ENCODE peak calls at places on chromosome 14, in eight cellular contexts. I is fibroblast of the aortic adventitia, P is foreskin fibroblast, W is astrocyte of the spinal cord, A is endodermal cell, X is fibroblast of mammary gland, N is hepatocyte, Y is prostate gland. F is an unnamed sample.

GRCh38 chr14:71086571-71086970 is 179.3 kb downstream of the PCNX1 start:
- DNase-seq in A (no peak), I (no peak), P (no peak), Y (no peak), X (no peak), N (no peak), W (no peak), F (no peak)

GRCh38 chr14:55448146-55448614 is 7.8 kb upstream of the TBPL2 start:
- DNase-seq in W (peak; percentile 94), I (peak; percentile 95), Y (no peak), X (peak; percentile 98), A (no peak), N (peak; percentile 75), P (peak; percentile 88), F (peak; percentile 85)

GRCh38 chr14:52429451-52429850 is 115.3 kb downstream of the PTGER2 start:
- DNase-seq in P (no peak), A (no peak), N (no peak), I (no peak), Y (no peak), W (no peak), X (no peak), F (no peak)

GRCh38 chr14:23561873-23562821 is 5.4 kb downstream of the AP1G2 start:
- DNase-seq in A (no peak), X (no peak), N (no peak), Y (no peak), W (no peak), P (no peak), I (no peak), F (no peak)

GRCh38 chr14:96796851-96797187 is 363 bp upstream of the VRK1 start:
- DNase-seq in Y (no peak), P (no peak), A (no peak), W (no peak), X (no peak), I (no peak), N (no peak), F (no peak)

GRCh38 chr14:95255013-95255412 is 64.7 kb downstream of the CLMN start:
- DNase-seq in W (no peak), P (no peak), N (no peak), I (no peak), Y (no peak), A (peak; percentile 73), X (no peak), F (no peak)

GRCh38 chr14:56202256-56202655 is 84.0 kb downstream of the PELI2 start:
- DNase-seq in X (no peak), P (no peak), N (no peak), A (no peak), W (no peak), I (no peak), Y (no peak), F (no peak)

GRCh38 chr14:74364271-74364880 is 16.1 kb downstream of the VRTN start:
- DNase-seq in X (no peak), I (no peak), A (peak; percentile 53), Y (no peak), N (no peak), W (no peak), P (no peak), F (no peak)

GRCh38 chr14:92173668-92174067 is 51.9 kb downstream of the CPSF2 start:
- DNase-seq in X (no peak), Y (no peak), N (no peak), A (no peak), I (no peak), P (peak; percentile 22), W (peak; percentile 2), F (peak; percentile 25)

GRCh38 chr14:73553845-73554244 is 4.9 kb downstream of the HEATR4 start:
- DNase-seq in Y (no peak), P (no peak), N (no peak), W (no peak), I (no peak), A (no peak), X (no peak), F (no peak)

GRCh38 chr14:103625361-103626095 is 3.5 kb upstream of the KLC1 start:
- DNase-seq in W (no peak), Y (no peak), I (no peak), P (no peak), X (no peak), A (no peak), N (no peak), F (no peak)

GRCh38 chr14:59919582-59920377 is at the start of gene LRRC9:
- DNase-seq in Y (peak; percentile 35), P (no peak), I (no peak), W (peak; percentile 37), A (peak; percentile 98), N (peak; percentile 92), X (no peak), F (peak; percentile 55)

GRCh38 chr14:75578099-75578785 is at the start of gene FLVCR2:
- DNase-seq in Y (peak; percentile 86), N (peak; percentile 91), A (peak; percentile 85), I (peak; percentile 59), W (peak; percentile 73), P (peak; percentile 80), X (peak; percentile 66), F (peak; percentile 87)

GRCh38 chr14:58808828-58809227 is 171.1 kb downstream of the DACT1 start:
- DNase-seq in X (peak; percentile 41), N (peak; percentile 15), Y (peak; percentile 58), I (no peak), P (peak; percentile 47), W (peak; percentile 42), A (no peak), F (peak; percentile 79)

GRCh38 chr14:49134940-49135339 is 451.2 kb downstream of the RPS29 start:
- DNase-seq in X (no peak), N (no peak), W (no peak), P (no peak), I (no peak), A (peak; percentile 64), Y (no peak), F (no peak)

GRCh38 chr14:73786942-73787759 is 64.5 kb upstream of the PTGR2 start:
- DNase-seq in I (peak; percentile 37), N (peak; percentile 79), W (peak; percentile 37), X (peak; percentile 28), Y (peak; percentile 46), P (no peak), A (peak; percentile 86), F (peak; percentile 37)

GRCh38 chr14:55383541-55384140 is 28.0 kb downstream of the ATG14 start:
- DNase-seq in A (no peak), I (no peak), W (no peak), Y (no peak), X (no peak), N (no peak), P (no peak), F (no peak)

GRCh38 chr14:68397371-68397779 is 395.5 kb downstream of the ZFP36L1 start:
- DNase-seq in A (no peak), Y (no peak), W (no peak), N (peak; percentile 59), X (no peak), P (no peak), I (no peak), F (no peak)

GRCh38 chr14:83425138-83425537 is 1891.5 kb upstream of the SEL1L start:
- DNase-seq in A (no peak), N (no peak), W (peak; percentile 33), I (peak; percentile 37), X (peak; percentile 31), P (peak; percentile 30), Y (no peak), F (peak; percentile 63)

GRCh38 chr14:50778757-50779483 is 52.0 kb downstream of the NIN start:
- DNase-seq in A (no peak), N (no peak), Y (no peak), X (peak; percentile 86), W (no peak), I (peak; percentile 45), P (peak; percentile 66), F (no peak)

GRCh38 chr14:78836777-78837176 is 666.6 kb downstream of the NRXN3 start:
- DNase-seq in Y (peak; percentile 22), W (peak; percentile 64), X (peak; percentile 73), N (peak; percentile 72), P (peak; percentile 12), A (peak; percentile 93), I (peak; percentile 52), F (peak; percentile 78)
- TF ChIP-seq CTCF in Y (peak; percentile 14), W (peak; percentile 53), X (peak; percentile 59), N (peak; percentile 56), P (peak; percentile 56), A (peak; percentile 90), I (peak; percentile 28), F (peak; percentile 68)

GRCh38 chr14:100065942-100066574 is 836 bp downstream of the EVL start:
- DNase-seq in A (no peak), I (no peak), P (no peak), W (no peak), X (peak; percentile 37), Y (no peak), N (no peak), F (no peak)
- H3K4me3 ChIP-seq in A (no peak overlapping the region), I (no peak overlapping the region), P (no peak overlapping the region), W (no peak overlapping the region), X (no peak overlapping the region), Y (no peak overlapping the region), N (no peak overlapping the region), F (no peak overlapping the region)

DNA sequence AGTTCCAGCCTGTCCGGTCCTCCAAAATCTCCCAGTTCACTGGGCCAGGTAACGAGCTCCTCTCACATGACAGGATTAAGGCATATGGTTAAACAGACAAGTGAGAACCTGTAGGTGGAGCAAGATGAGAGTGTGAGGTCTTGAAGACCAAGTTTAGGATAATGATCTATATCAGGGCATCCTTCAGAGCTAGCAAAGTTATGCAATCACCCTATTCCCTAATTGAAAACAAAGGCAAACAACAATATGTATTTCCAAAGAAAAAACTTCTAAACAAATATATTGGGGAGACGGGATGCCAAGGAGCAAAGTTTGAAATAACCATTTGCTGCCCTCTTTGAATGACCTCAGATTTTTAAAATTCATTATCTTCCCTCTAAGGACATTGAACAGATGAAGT is 571.2 kb downstream of the BCL11B start:
- DNase-seq in W (no peak), Y (no peak), N (no peak), P (no peak), A (no peak), X (no peak), I (no peak), F (no peak)
- TF ChIP-seq CTCF in W (no peak), Y (no peak), N (no peak), P (no peak), A (peak; percentile 33), X (no peak), I (no peak), F (no peak)

GRCh38 chr14:69848903-69849391 is 30.3 kb upstream of the SMOC1 start:
- DNase-seq in X (no peak), P (no peak), I (no peak), N (no peak), W (no peak), A (no peak), Y (no peak), F (no peak)

GRCh38 chr14:69852897-69853296 is 26.3 kb upstream of the SMOC1 start:
- DNase-seq in N (no peak), I (no peak), P (no peak), A (no peak), Y (no peak), W (no peak), X (no peak), F (no peak)

GRCh38 chr14:69848156-69848555 is 31.1 kb upstream of the SMOC1 start:
- DNase-seq in N (no peak), W (no peak), X (no peak), A (no peak), P (no peak), Y (no peak), I (no peak), F (no peak)

GRCh38 chr14:69850086-69850735 is 29.0 kb upstream of the SMOC1 start:
- DNase-seq in N (peak; percentile 54), I (no peak), P (no peak), A (no peak), W (peak; percentile 3), Y (no peak), X (no peak), F (peak; percentile 5)

GRCh38 chr14:69850736-69851112 is 28.5 kb upstream of the SMOC1 start:
- DNase-seq in N (peak; percentile 27), A (no peak), Y (no peak), I (no peak), X (no peak), W (no peak), P (no peak), F (no peak)
- H3K4me3 ChIP-seq in N (no peak overlapping the region), A (no peak overlapping the region), Y (no peak overlapping the region), I (no peak overlapping the region), X (no peak overlapping the region), W (no peak overlapping the region), P (no peak overlapping the region), F (no peak overlapping the region)